ENCODE peak calls at places on chromosomes 13 and 19, in seven cellular contexts. M is DND-41, B is A549, E is RWPE1, W is PC-3, N is left ventricle myocardium inferior, X is ascending aorta. J is an unnamed sample.

GRCh38 chr19:47013041-47013517 is 6.6 kb upstream of the NPAS1 start:
- DNase-seq in W (peak), B (no peak), E (peak), M (peak), X (no peak), N (peak), J (peak)

GRCh38 chr13:100300708-100301107 is 211.8 kb downstream of the PCCA start:
- DNase-seq in X (no peak), N (no peak), E (no peak), M (no peak), W (no peak), B (no peak), J (no peak)

GRCh38 chr19:47377801-47378200 is 28.7 kb downstream of the DHX34 start:
- DNase-seq in X (no peak), M (no peak), B (no peak), N (no peak), W (no peak), E (no peak), J (no peak)

GRCh38 chr13:44895584-44895983 is 93.7 kb downstream of the NUFIP1 start:
- DNase-seq in M (no peak), N (no peak), E (no peak), X (no peak), W (no peak), B (no peak), J (no peak)

GRCh38 chr13:26184791-26185250 is 37.3 kb downstream of the RNF6 start:
- DNase-seq in W (peak), E (peak), X (no peak), M (peak), N (peak), B (peak), J (peak)

GRCh38 chr19:5526691-5527090 is 41.1 kb downstream of the TINCR start:
- DNase-seq in X (no peak), M (no peak), N (no peak), B (no peak), E (no peak), W (no peak), J (no peak)

GRCh38 chr13:27375686-27376326 is 48.6 kb upstream of the GTF3A start:
- DNase-seq in B (peak), M (peak), N (peak), W (peak), X (no peak), E (peak), J (peak)

GRCh38 chr13:87089391-87089790 is 581.8 kb upstream of the SLITRK5 start:
- DNase-seq in E (peak), N (no peak), B (no peak), M (no peak), W (peak), X (no peak), J (no peak)

GRCh38 chr13:98092888-98093287 is 50.0 kb upstream of the FARP1 start:
- DNase-seq in B (no peak), E (no peak), W (no peak), N (no peak), M (no peak), X (no peak), J (no peak)

GRCh38 chr19:2609389-2610116 is 92.9 kb downstream of the GNG7 start:
- DNase-seq in X (no peak), E (no peak), N (peak), B (no peak), W (no peak), M (no peak), J (no peak)

GRCh38 chr13:24307211-24308067 is 1.9 kb upstream of the C1QTNF9 start:
- DNase-seq in M (no peak), B (no peak), W (peak), N (no peak), X (no peak), E (no peak), J (no peak)

GRCh38 chr19:48635263-48635965 is 1.8 kb downstream of the DBP start:
- DNase-seq in E (peak), M (peak), X (no peak), N (peak), W (peak), B (peak), J (peak)

GRCh38 chr19:7421941-7422744 is 66.7 kb downstream of the PEX11G start:
- DNase-seq in N (no peak), X (no peak), W (peak), M (no peak), E (no peak), B (no peak), J (no peak)

GRCh38 chr19:10428996-10429381 is 8.7 kb downstream of the PDE4A start:
- DNase-seq in B (no peak), E (no peak), W (no peak), X (no peak), M (no peak), N (no peak), J (no peak)

GRCh38 chr19:42467437-42467760 is 24.7 kb upstream of the CXCL17 start:
- DNase-seq in B (no peak), N (no peak), X (no peak), W (no peak), E (no peak), M (no peak), J (no peak)

GRCh38 chr19:8371011-8371804 is 7.3 kb downstream of the ANGPTL4 start:
- DNase-seq in X (no peak), W (no peak), B (no peak), N (no peak), M (no peak), E (no peak), J (no peak)

GRCh38 chr19:43552616-43553015 is 19.6 kb downstream of the ZNF575 start:
- DNase-seq in X (no peak), N (no peak), B (no peak), M (no peak), W (no peak), E (no peak), J (no peak)

GRCh38 chr19:18292460-18292809 is 11.0 kb upstream of the JUND start:
- DNase-seq in W (no peak), M (no peak), B (peak), E (peak), X (no peak), N (no peak), J (no peak)

GRCh38 chr19:29675120-29675649 is 9.9 kb downstream of the PLEKHF1 start:
- DNase-seq in X (no peak), N (no peak), M (no peak), W (no peak), E (no peak), B (no peak), J (no peak)

GRCh38 chr19:15365264-15365663 is 14.3 kb downstream of the AKAP8 start:
- DNase-seq in N (no peak), B (no peak), M (no peak), W (no peak), E (no peak), X (no peak), J (no peak)

GRCh38 chr19:40661616-40662015 is 28.8 kb downstream of the NUMBL start:
- DNase-seq in X (no peak), B (no peak), W (no peak), E (no peak), N (no peak), M (no peak), J (no peak)

GRCh38 chr19:3132971-3133792 is 2.7 kb upstream of the GNA15 start:
- DNase-seq in N (no peak), B (no peak), E (no peak), X (peak), W (no peak), M (peak), J (peak)

GRCh38 chr19:31280266-31281006 is 68.8 kb downstream of the TSHZ3 start:
- DNase-seq in E (no peak), W (no peak), N (no peak), B (no peak), M (no peak), X (no peak), J (no peak)

GRCh38 chr19:16013181-16013850 is 63.0 kb upstream of the TPM4 start:
- DNase-seq in M (no peak), N (no peak), X (no peak), B (no peak), W (no peak), E (no peak), J (no peak)

GRCh38 chr13:106533101-106533939 is 2.1 kb downstream of the EFNB2 start:
- DNase-seq in X (no peak), N (peak), E (peak), M (no peak), W (peak), B (peak), J (no peak)

GRCh38 chr19:18775586-18776287 is 15.4 kb downstream of the COMP start:
- DNase-seq in B (no peak), N (no peak), W (peak), M (no peak), X (no peak), E (peak), J (no peak)

GRCh38 chr13:71524245-71525002 is 342.6 kb downstream of the DACH1 start:
- DNase-seq in E (no peak), M (no peak), B (no peak), N (no peak), W (no peak), X (no peak), J (no peak)

GRCh38 chr13:20940083-20940482 is 37.5 kb upstream of the XPO4 start:
- DNase-seq in B (no peak), E (no peak), W (no peak), M (no peak), X (no peak), N (no peak), J (no peak)

DNA sequence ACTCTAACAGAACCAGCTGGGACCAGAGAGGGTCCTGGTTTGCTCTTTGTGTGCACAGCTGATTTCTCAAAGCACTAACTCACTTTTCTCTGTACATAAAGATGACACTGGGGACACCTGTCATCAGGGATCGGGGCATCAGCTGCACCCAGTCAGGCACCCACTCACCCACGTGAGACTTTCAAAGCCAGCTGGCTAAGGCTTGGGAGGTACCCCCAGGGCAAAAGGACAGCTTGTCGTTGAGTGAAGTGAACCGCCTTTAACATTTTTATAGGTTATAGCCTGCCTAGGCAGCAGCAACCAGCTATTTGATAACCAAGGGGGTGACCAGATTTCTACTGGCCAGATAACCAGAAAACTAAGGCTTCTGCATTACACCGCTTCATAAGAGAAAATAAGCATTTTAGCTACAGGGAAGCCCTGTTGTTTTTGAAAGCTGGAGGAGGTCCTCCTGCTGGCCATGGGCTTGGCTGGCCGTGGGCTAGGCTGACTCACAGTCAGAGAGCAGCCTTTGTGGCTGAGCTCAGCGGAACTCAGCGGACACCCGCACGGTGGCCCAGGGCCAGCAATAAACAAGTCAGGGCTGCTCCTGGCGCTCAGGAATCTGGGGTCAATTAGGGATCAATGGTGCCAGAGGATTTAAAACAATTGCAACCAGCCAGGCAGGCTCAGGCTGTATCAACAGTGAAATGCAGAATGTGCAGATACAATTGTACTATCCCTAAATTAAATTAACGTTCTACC is 57.1 kb downstream of the ALOX5AP start:
- DNase-seq in M (no peak), X (peak), B (peak), N (peak), W (peak), E (peak), J (no peak)
- TF ChIP-seq CTCF in M (no peak), X (no peak), B (no peak), N (peak), W (peak), E (no peak), J (no peak)

DNA sequence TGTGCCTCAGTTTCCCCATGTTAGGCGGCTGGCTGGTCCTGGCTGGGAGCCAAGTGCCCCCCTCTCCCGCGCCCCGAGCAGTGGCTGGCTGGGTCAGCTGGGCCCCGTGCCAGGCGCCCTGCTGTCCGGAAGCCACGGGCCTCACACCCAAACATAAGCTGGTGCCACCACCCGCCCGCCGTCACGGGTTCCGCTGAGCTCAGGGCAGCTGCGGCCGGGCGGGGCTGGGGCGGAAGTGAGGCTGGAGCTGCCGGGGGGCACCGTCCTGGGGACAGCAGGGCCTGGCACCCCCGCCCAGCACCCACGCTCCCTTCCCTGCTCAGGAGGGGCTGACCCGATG is 19.3 kb downstream of the HCN2 start:
- DNase-seq in B (no peak), W (peak), N (peak), E (no peak), X (no peak), M (no peak), J (no peak)
- H3K27ac ChIP-seq in B (peak), W (no peak), N (peak), E (no peak), X (no peak), M (no peak), J (no peak)

GRCh38 chr19:14114854-14115253 is 2.7 kb downstream of the PRKACA start:
- DNase-seq in W (peak), E (no peak), B (peak), X (no peak), M (peak), N (peak), J (peak)

GRCh38 chr19:14112051-14112808 is 5.3 kb downstream of the PRKACA start:
- DNase-seq in E (no peak), B (no peak), M (no peak), N (peak), W (no peak), X (no peak), J (no peak)

GRCh38 chr19:14114439-14114838 is 3.1 kb downstream of the PRKACA start:
- DNase-seq in N (no peak), M (no peak), X (no peak), W (no peak), E (no peak), B (no peak), J (no peak)

GRCh38 chr19:14112809-14113385 is 4.7 kb downstream of the PRKACA start:
- DNase-seq in X (no peak), B (no peak), N (peak), M (no peak), E (no peak), W (no peak), J (no peak)

GRCh38 chr19:14113762-14114414 is 3.7 kb downstream of the PRKACA start:
- DNase-seq in B (no peak), M (peak), N (peak), E (no peak), X (no peak), W (peak), J (peak)
- TF ChIP-seq CTCF in B (no peak), M (peak), N (peak), E (no peak), X (no peak), W (peak), J (no peak)

DNA sequence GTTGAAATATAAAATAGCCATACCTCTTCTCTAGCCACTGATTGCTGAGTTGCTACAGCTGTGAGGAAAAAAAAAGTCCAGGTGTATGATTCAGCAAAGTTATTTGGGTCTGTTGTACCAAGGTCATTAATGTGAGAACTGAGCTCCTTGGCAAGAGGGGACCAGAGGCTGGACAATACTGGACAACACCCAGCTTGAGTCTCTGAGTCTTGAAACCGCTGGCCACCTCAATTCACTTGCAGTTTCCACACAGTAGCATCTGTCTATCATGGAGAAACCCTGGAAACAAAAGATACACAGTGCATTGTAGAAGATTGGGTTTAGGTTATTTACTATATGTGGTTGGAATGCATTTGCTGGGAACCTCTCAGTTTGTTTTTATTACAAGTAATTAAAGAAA is 60.4 kb downstream of the WDFY2 start:
- DNase-seq in B (no peak), E (peak), X (no peak), M (no peak), W (peak), N (no peak), J (no peak)
- H3K27ac ChIP-seq in B (peak), E (peak), X (no peak), M (peak), W (peak), N (peak), J (peak)

GRCh38 chr19:52690395-52691214 is 44.2 kb downstream of the ZNF611 start:
- DNase-seq in B (no peak), W (peak), E (peak), N (peak), X (peak), M (peak), J (peak)
- TF ChIP-seq CTCF in B (no peak), W (no peak), E (peak), N (peak), X (no peak), M (no peak), J (no peak)

DNA sequence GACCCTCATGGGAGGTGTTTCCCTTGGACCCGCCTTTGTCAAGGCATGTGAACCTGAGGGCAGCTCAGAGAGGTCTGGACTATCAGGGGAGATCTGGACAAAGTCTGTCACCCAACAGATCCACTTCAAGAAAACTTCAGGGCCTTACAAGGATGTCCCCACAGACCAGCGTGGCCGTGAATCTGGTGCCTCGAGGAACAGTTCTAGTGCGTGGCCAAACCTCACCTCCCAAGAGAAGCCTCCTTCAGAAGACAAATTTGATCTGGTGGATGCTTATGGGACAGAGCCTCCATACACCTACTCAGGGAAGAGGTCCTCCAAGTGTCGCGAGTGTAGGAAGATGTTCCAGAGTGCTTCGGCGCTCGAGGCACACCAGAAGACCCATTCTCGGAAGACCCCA is 11.5 kb downstream of the ZSCAN22 start:
- DNase-seq in B (no peak), N (no peak), M (no peak), E (no peak), W (no peak), X (no peak), J (no peak)
- H3K27ac ChIP-seq in B (no peak), N (no peak), M (no peak), E (no peak), W (no peak), X (no peak), J (no peak)

DNA sequence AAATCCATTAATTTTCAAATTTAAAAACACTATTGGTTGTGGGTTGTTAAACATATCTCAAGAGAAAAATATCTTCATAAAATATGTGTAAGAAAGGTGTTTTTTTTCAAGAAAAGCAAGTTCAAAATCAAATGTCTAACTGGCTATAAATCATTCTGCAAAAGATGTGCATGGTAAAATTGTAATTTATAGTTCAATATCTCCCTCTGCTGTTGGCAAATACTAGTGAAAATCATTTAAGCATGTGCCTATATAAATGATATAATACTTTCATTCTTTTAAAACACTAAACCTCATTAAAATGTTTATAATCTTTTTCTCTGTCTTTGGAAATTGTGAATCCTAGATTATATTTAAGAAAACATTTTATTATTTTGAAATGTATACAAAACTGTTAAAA is 17.2 kb upstream of the SLITRK6 start:
- DNase-seq in X (no peak), E (peak), B (no peak), M (no peak), W (peak), N (no peak), J (no peak)
- TF ChIP-seq CTCF in X (no peak), E (peak), B (peak), M (peak), W (peak), N (no peak), J (no peak)

GRCh38 chr13:112768795-112769411 is 79.1 kb downstream of the ATP11A start:
- DNase-seq in X (no peak), N (peak), W (peak), B (no peak), M (no peak), E (no peak), J (no peak)

GRCh38 chr13:112771139-112771876 is 81.5 kb downstream of the ATP11A start:
- DNase-seq in N (no peak), W (no peak), E (no peak), X (no peak), M (no peak), B (no peak), J (no peak)

GRCh38 chr13:112770504-112770903 is 80.7 kb downstream of the ATP11A start:
- DNase-seq in B (no peak), M (no peak), N (no peak), E (no peak), X (no peak), W (no peak), J (no peak)

GRCh38 chr13:112767506-112768471 is 78.0 kb downstream of the ATP11A start:
- DNase-seq in M (no peak), X (no peak), B (no peak), W (no peak), N (peak), E (no peak), J (no peak)

GRCh38 chr13:112769615-112770014 is 79.8 kb downstream of the ATP11A start:
- DNase-seq in E (no peak), B (no peak), M (no peak), X (no peak), N (no peak), W (no peak), J (no peak)
- H3K27ac ChIP-seq in E (no peak), B (no peak), M (no peak), X (no peak), N (peak), W (no peak), J (no peak)

GRCh38 chr13:50168803-50169202 is 153.6 kb downstream of the KCNRG start:
- DNase-seq in X (no peak), E (no peak), M (no peak), B (no peak), N (no peak), W (no peak), J (no peak)

GRCh38 chr13:50171585-50172282 is 156.5 kb downstream of the KCNRG start:
- DNase-seq in M (no peak), X (no peak), B (no peak), E (no peak), W (no peak), N (no peak), J (no peak)

GRCh38 chr13:50167224-50167947 is 152.1 kb downstream of the KCNRG start:
- DNase-seq in W (no peak), N (no peak), E (no peak), X (no peak), B (no peak), M (no peak), J (no peak)

GRCh38 chr13:50167967-50168366 is 152.7 kb downstream of the KCNRG start:
- DNase-seq in M (no peak), E (no peak), B (no peak), W (no peak), X (no peak), N (no peak), J (no peak)

GRCh38 chr13:50170447-50171037 is 155.3 kb downstream of the KCNRG start:
- DNase-seq in M (no peak), E (peak), X (no peak), N (no peak), W (peak), B (no peak), J (no peak)
- TF ChIP-seq CTCF in M (peak), E (peak), X (peak), N (peak), W (peak), B (peak), J (no peak)